ENCODE peak calls at places on chromosomes 1 and 21, in four cellular contexts. C is left lung, S is lung, T is body of pancreas. R is an unnamed sample.

GRCh38 chr21:32826317-32827167 is 55.0 kb upstream of the PAXBP1 start:
- DNase-seq in C (no peak), T (peak), S (no peak), R (no peak)

GRCh38 chr21:38768385-38769071 is 37.2 kb upstream of the ETS2 start:
- DNase-seq in T (no peak), C (no peak), S (no peak), R (no peak)

GRCh38 chr1:33130297-33130696 is 49.3 kb downstream of the AZIN2 start:
- DNase-seq in C (no peak), T (no peak), S (no peak), R (peak)

GRCh38 chr1:228398741-228399461 is 7.7 kb downstream of the TRIM11 start:
- DNase-seq in S (no peak), C (peak), T (no peak), R (no peak)

GRCh38 chr1:33088119-33088906 is 7.4 kb downstream of the AZIN2 start:
- DNase-seq in C (no peak), S (no peak), T (no peak), R (peak)

GRCh38 chr1:117670996-117671780 is 65.3 kb downstream of the TENT5C start:
- DNase-seq in S (no peak), T (no peak), C (no peak), R (no peak)

GRCh38 chr1:5525597-5526384 is 466.4 kb downstream of the NPHP4 start:
- DNase-seq in C (no peak), T (no peak), S (no peak), R (peak)

GRCh38 chr1:181101581-181102226 is 13.2 kb downstream of the IER5 start:
- DNase-seq in S (no peak), T (no peak), C (no peak), R (no peak)

GRCh38 chr1:87064309-87064708 is 149.9 kb downstream of the HS2ST1 start:
- DNase-seq in S (no peak), C (no peak), T (no peak), R (no peak)

GRCh38 chr1:152757747-152758146 is at the start of gene KPRP:
- DNase-seq in T (no peak), S (no peak), C (no peak), R (no peak)

GRCh38 chr1:148161252-148161901 is 9.3 kb upstream of the NBPF11 start:
- DNase-seq in S (no peak), C (no peak), T (no peak), R (no peak)

GRCh38 chr1:184941735-184942134 is 32.6 kb downstream of the NIBAN1 start:
- DNase-seq in T (no peak), C (no peak), S (no peak), R (no peak)

GRCh38 chr1:212124891-212125582 is 89.5 kb downstream of the DTL start:
- DNase-seq in T (peak), C (peak), S (no peak), R (no peak)

GRCh38 chr1:5005171-5005570 is 350.8 kb downstream of the AJAP1 start:
- DNase-seq in C (no peak), S (no peak), T (no peak), R (no peak)

GRCh38 chr1:240492832-240493440 is 119.0 kb downstream of the GREM2 start:
- DNase-seq in C (peak), T (peak), S (no peak), R (no peak)

GRCh38 chr1:3001471-3002348 is 19.6 kb upstream of the ACTRT2 start:
- DNase-seq in C (peak), T (no peak), S (no peak), R (no peak)

GRCh38 chr1:162822391-162823200 is 32.1 kb downstream of the HSD17B7 start:
- DNase-seq in T (peak), S (no peak), C (peak), R (no peak)

GRCh38 chr1:17409391-17409811 is 30.1 kb downstream of the RCC2 start:
- DNase-seq in C (no peak), S (no peak), T (peak), R (no peak)

GRCh38 chr1:36089393-36090121 is 865 bp downstream of the ADPRS start:
- DNase-seq in C (no peak), T (no peak), S (no peak), R (no peak)

GRCh38 chr1:12047120-12047876 is 15.8 kb upstream of the TNFRSF8 start:
- DNase-seq in S (no peak), C (no peak), T (no peak), R (no peak)

GRCh38 chr1:236753554-236753953 is 41.5 kb upstream of the MTR start:
- DNase-seq in S (no peak), T (peak), C (no peak), R (no peak)

GRCh38 chr1:232252719-232253118 is 377.2 kb downstream of the SIPA1L2 start:
- DNase-seq in S (no peak), T (no peak), C (no peak), R (no peak)

GRCh38 chr1:147496571-147496970 is 44.7 kb upstream of the BCL9 start:
- DNase-seq in T (peak), C (no peak), S (peak), R (no peak)

GRCh38 chr1:19372602-19373001 is 60.5 kb downstream of the SLC66A1 start:
- DNase-seq in S (no peak), C (no peak), T (no peak), R (no peak)

GRCh38 chr1:151968058-151968457 is 25.6 kb downstream of the S100A10 start:
- DNase-seq in S (no peak), C (no peak), T (peak), R (no peak)

GRCh38 chr1:151255381-151255780 is 847 bp downstream of the PSMD4 start:
- DNase-seq in S (no peak), C (no peak), T (no peak), R (no peak)

GRCh38 chr1:108955881-108956280 is 7.4 kb downstream of the CLCC1 start:
- DNase-seq in C (no peak), T (no peak), S (no peak), R (no peak)

GRCh38 chr1:196660912-196661311 is 9.1 kb downstream of the CFH start:
- DNase-seq in T (peak), S (no peak), C (no peak), R (no peak)

GRCh38 chr1:64948216-64948615 is 18.1 kb downstream of the JAK1 start:
- DNase-seq in S (no peak), T (no peak), C (no peak), R (no peak)

GRCh38 chr1:219587401-219587800 is 25.5 kb downstream of the ZC3H11B start:
- DNase-seq in T (no peak), S (no peak), C (no peak), R (no peak)

GRCh38 chr21:32474179-32475059 is 61.9 kb downstream of the EVA1C start:
- DNase-seq in T (no peak), S (no peak), C (no peak), R (no peak)

DNA sequence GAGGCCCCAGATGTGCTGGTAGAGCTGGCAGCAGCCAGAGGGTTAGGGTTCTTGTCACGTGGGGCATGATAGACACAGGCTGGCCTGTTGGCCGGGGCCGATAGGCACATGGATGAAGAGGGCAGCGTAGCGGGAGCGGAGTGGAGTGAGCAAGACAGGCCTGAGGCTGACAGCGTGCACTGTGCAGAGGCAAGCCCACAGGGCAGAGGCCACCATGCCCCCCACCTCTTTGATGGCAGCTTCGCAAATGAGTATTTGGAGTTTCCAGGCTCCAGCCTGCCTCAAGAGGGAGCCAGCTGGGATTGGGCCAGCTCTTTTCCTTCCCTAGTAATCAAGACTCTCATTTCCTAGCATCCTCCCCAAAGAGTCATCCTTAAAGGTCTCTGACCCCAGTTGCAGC is 43.5 kb downstream of the TMCC2 start:
- DNase-seq in S (no peak), C (no peak), T (no peak), R (no peak)
- TF ChIP-seq CTCF in S (no peak), C (no peak), T (no peak), R (no peak)

GRCh38 chr1:235599536-235599935 is 50.0 kb downstream of the GNG4 start:
- DNase-seq in S (no peak), C (no peak), T (no peak), R (no peak)

GRCh38 chr1:235601087-235601486 is 48.5 kb downstream of the GNG4 start:
- DNase-seq in T (peak), C (no peak), S (no peak), R (no peak)

GRCh38 chr1:235595079-235595478 is 54.5 kb downstream of the GNG4 start:
- DNase-seq in C (no peak), S (no peak), T (no peak), R (no peak)

DNA sequence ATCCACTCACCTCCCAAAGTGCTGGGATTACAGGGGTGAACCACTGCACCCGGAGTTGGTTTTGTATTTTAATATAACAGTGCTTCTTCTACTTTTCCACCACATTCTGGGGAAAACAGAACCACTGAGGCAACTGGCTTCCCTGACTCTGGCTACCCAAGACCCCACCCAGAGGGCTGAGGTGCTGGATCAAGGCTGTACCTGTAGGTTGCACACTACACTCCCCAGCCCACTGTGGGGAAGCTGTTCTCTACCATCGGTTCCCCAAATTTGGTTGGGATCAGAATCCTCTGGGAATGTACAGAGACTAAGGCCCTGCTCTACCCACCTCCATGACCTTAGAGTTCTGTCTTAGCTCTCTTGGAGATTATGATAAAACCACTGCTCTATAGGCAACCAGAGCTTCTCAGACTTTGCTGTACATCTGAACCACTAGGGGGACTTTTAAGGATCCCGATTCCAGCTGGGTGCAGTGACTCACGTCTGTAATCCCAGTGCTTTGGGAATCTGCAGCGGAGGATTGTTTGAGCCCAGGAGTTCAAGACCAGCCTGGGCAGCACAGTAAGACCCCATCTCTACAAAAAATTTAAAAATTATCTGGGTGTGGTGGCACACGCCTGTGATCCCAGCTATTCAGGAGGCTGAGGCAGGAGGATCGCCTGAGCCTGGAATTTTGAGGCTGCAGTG is 51.6 kb downstream of the GNG4 start:
- DNase-seq in T (no peak), S (no peak), C (no peak), R (no peak)
- TF ChIP-seq CTCF in T (no peak), S (no peak), C (no peak), R (peak)

DNA sequence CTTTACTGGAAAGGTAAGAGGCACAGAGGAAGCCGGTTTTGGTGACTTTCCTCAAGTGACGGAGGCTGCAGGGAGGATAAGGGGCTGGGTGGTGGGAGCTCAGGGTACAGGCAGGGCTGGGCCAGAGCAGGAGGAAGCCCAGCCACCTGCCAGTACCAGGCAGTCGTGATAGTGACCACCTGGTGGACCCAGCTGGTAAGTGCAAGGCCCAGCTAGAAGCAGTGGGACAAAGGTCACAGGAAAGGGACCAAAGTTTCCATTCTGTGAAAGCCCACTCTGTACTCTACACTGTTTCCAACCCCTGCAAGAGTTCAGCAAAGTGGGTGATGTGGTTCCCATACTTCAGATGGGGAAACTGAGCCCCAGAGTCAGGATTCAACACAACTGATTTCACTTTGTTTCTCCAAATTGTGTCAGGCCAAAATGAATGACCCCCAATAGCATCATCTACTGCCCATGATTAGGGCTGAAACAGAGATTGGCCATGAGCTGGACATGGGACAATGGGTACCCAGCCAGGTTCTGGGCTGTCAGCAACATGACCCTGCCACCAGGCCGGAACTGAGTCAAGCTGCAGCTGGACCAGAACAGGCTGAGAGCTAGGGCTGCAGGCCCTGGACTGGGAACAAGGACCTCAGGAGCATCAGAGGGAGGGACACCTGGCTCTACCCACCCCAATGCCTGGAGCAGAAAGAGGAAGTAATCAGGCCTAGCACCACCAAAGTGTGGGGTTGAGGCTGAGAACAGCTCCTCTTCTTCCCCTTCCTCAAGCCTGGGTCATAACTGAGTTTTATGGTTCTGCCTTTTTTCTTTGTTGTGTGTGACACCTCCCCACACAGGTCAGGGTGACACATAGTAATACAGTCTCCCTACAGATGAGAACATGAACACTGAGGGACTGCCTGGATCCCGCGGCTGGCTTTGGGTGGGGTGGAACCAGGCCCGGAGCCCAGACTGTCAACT is 50.2 kb downstream of the KCNN3 start:
- DNase-seq in T (peak), S (no peak), C (no peak), R (no peak)
- TF ChIP-seq CTCF in T (peak), S (no peak), C (no peak), R (peak)

DNA sequence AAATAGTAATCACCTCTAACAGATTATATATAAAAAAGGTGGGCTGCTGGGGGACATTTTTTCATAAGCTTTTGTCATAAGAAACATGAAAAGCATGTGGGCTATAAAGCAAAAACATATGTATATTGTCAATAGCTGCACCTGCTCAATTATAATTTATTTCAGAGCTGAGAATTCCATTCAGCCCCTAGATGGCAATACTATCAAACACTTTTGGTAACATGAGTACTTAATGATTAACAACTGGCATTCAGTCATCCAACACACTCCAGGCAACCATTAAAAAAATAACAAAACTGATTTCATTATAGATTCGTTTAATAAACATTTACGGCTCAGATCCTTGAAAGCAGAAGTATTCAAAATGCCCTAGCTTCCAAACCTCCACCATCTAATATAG is 115.1 kb downstream of the KCTD3 start:
- DNase-seq in S (no peak), T (no peak), C (no peak), R (no peak)
- TF ChIP-seq CTCF in S (no peak), T (peak), C (no peak), R (peak)

DNA sequence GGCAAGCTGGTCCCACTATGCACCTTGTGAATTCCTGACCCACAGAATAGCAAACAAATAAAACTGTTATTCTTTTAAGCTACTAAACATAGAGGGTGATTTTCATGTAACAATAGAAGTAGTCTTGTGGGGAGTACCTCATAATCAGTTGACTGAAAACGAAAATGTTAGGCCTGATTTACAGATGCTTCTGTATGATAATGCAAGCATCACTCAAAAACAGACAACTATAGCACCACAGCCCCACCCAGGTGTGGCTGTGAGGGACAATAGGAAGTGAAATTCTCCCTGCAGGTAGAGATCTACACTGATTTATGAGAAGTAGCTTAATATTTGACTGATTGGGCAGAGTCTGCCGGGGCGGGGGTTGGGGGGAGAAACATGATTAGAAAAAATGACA is 26.5 kb upstream of the KRTAP19-8 start:
- DNase-seq in C (no peak), S (no peak), T (no peak), R (no peak)
- TF ChIP-seq CTCF in C (no peak), S (no peak), T (no peak), R (no peak)

DNA sequence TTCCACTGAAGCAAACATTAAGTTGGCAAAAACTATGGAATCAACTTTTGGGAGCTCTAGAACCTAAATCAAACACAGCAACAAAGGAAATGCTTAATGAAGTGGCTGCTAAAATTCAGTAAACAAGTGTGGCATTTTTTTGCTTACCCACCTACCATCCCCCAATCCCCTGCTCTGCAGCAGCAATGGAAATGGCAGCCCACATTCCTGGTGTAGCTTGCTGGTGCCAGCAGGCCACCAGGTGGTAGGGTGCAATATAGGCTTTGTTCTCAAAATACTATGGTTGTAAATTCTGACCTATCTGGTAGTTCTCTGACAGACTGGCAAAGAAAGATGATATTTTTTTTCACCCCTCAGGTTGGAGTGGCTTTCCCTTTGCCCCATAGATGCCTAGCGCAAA is 42.8 kb downstream of the SHCBP1L start:
- DNase-seq in S (no peak), C (no peak), T (no peak), R (no peak)
- TF ChIP-seq CTCF in S (no peak), C (no peak), T (no peak), R (no peak)

R was measured in type B pancreatic cell.